ENCODE peak calls at places on chromosomes 11 and 22, in seven cellular contexts. G, P, J, W, N, F and T are unnamed samples.

GRCh38 chr11:450809-451451 is 851 bp downstream of the PTDSS2 start:
- DNase-seq in W (peak), F (peak), N (peak), P (peak), J (peak), G (peak), T (peak)

GRCh38 chr11:114307524-114308203 is 11.5 kb downstream of the NNMT start:
- DNase-seq in P (no peak), N (no peak), J (no peak), W (no peak), G (no peak), F (peak), T (no peak)

GRCh38 chr11:121563003-121563402 is 110.2 kb upstream of the SORL1-AS1 start:
- DNase-seq in W (no peak), F (no peak), P (no peak), J (no peak), N (no peak), G (no peak), T (no peak)

GRCh38 chr22:22362939-22363338 is 118.4 kb downstream of the VPREB1 start:
- DNase-seq in P (no peak), N (no peak), W (no peak), J (no peak), G (no peak), F (no peak), T (no peak)

GRCh38 chr11:107385361-107385982 is 72.2 kb downstream of the CWF19L2 start:
- DNase-seq in G (no peak), W (no peak), J (no peak), P (no peak), F (peak), N (no peak), T (no peak)

GRCh38 chr11:14451825-14452224 is 47.8 kb downstream of the COPB1 start:
- DNase-seq in J (no peak), P (no peak), N (no peak), G (no peak), W (no peak), F (no peak), T (no peak)

GRCh38 chr11:45489281-45489906 is 176.0 kb downstream of the CHST1 start:
- DNase-seq in G (no peak), W (no peak), P (no peak), N (no peak), F (no peak), J (peak), T (no peak)

GRCh38 chr11:78397398-78397797 is 20.2 kb downstream of the GAB2 start:
- DNase-seq in P (no peak), N (no peak), G (no peak), W (no peak), F (no peak), J (no peak), T (no peak)

GRCh38 chr11:84720706-84721402 is 906.3 kb downstream of the DLG2 start:
- DNase-seq in F (no peak), W (no peak), J (peak), N (no peak), P (no peak), G (no peak), T (no peak)

GRCh38 chr22:46061431-46062231 is 84.7 kb upstream of the WNT7B start:
- DNase-seq in N (no peak), J (peak), G (no peak), F (no peak), P (no peak), W (no peak), T (no peak)

GRCh38 chr22:49849161-49850020 is 4.3 kb upstream of the ZBED4 start:
- DNase-seq in N (no peak), G (no peak), P (no peak), J (no peak), F (no peak), W (no peak), T (no peak)

GRCh38 chr22:26550498-26551033 is 38.3 kb upstream of the TFIP11 start:
- DNase-seq in W (peak), G (no peak), J (no peak), F (peak), P (no peak), N (no peak), T (peak)

GRCh38 chr11:115916596-115916995 is 412.4 kb upstream of the CADM1 start:
- DNase-seq in G (no peak), F (no peak), J (peak), W (no peak), N (no peak), P (no peak), T (no peak)

GRCh38 chr22:46068908-46069481 is 81.3 kb upstream of the PPARA start:
- DNase-seq in G (no peak), J (peak), F (no peak), N (no peak), W (peak), P (no peak), T (no peak)

GRCh38 chr11:73189315-73189714 is 28.8 kb upstream of the P2RY2 start:
- DNase-seq in W (no peak), P (no peak), J (no peak), G (no peak), F (no peak), N (no peak), T (no peak)

GRCh38 chr11:81071641-81072040 is 1630.8 kb upstream of the TENM4 start:
- DNase-seq in W (no peak), G (no peak), N (no peak), J (no peak), P (no peak), F (no peak), T (no peak)

GRCh38 chr11:93001812-93002211 is 32.4 kb downstream of the MTNR1B start:
- DNase-seq in G (no peak), W (no peak), N (no peak), J (no peak), P (no peak), F (no peak), T (no peak)

GRCh38 chr11:68099474-68100405 is 21.4 kb downstream of the CHKA start:
- DNase-seq in G (peak), F (no peak), W (no peak), N (no peak), P (peak), J (peak), T (no peak)

GRCh38 chr11:79173615-79174014 is 267.2 kb downstream of the TENM4 start:
- DNase-seq in P (no peak), N (no peak), G (no peak), W (peak), J (no peak), F (no peak), T (peak)

GRCh38 chr22:46994265-46994664 is 231.8 kb downstream of the TBC1D22A start:
- DNase-seq in J (no peak), N (no peak), W (no peak), G (no peak), F (no peak), P (no peak), T (no peak)